ENCODE peak calls at places on chromosomes 4 and X, in four cellular contexts. L, A, Y and D are unnamed samples.

GRCh38 chr4:185787926-185788679 is 23.9 kb downstream of the SORBS2 start:
- DNase-seq in L (no peak), A (peak), Y (no peak), D (no peak)

GRCh38 chrX:67700607-67701006 is 156.8 kb downstream of the AR start:
- DNase-seq in L (no peak), A (no peak), Y (no peak), D (no peak)

GRCh38 chrX:16853537-16853936 is 16.6 kb downstream of the RBBP7 start:
- DNase-seq in L (no peak), A (no peak), Y (no peak), D (no peak)

GRCh38 chrX:77426811-77427210 is 20.4 kb upstream of the FGF16 start:
- DNase-seq in L (no peak), A (no peak), Y (no peak), D (no peak)

GRCh38 chr4:152938237-152938969 is 2.3 kb downstream of the FHDC1 start:
- DNase-seq in L (peak), A (peak), Y (no peak), D (peak)

GRCh38 chrX:24259544-24260240 is 54.2 kb downstream of the SUPT20HL2 start:
- DNase-seq in L (peak), A (peak), Y (peak), D (peak)

GRCh38 chr4:100208964-100209363 is 18.7 kb upstream of the DDIT4L start:
- DNase-seq in L (no peak), A (no peak), Y (no peak), D (no peak)

GRCh38 chr4:8770518-8771257 is 101.0 kb downstream of the HMX1 start:
- DNase-seq in L (no peak), A (no peak), Y (no peak), D (no peak)

GRCh38 chr4:71186566-71187398 is 152.0 kb upstream of the SLC4A4 start:
- DNase-seq in L (peak), A (no peak), Y (peak), D (peak)